ENCODE peak calls at places on chromosomes 13 and 19, in seven cellular contexts. G, J, F, E, O, M and V are unnamed samples.
A peak's percentile ranks its signal among the peaks of the same experiment; 100 is the strongest.

GRCh38 chr13:55560331-55560730 is 1580.4 kb upstream of the PRR20A start:
- DNase-seq in G (no peak), J (no peak), F (no peak), E (no peak), O (no peak), M (no peak), V (no peak)

GRCh38 chr13:100602472-100603142 is 14.0 kb upstream of the GGACT start:
- DNase-seq in G (no peak), J (no peak), F (no peak), E (no peak), O (no peak), M (no peak), V (no peak)

GRCh38 chr13:21336609-21337008 is 122.5 kb downstream of the ZDHHC20 start:
- DNase-seq in G (no peak), J (no peak), F (no peak), E (no peak), O (no peak), M (no peak), V (no peak)

GRCh38 chr19:34217952-34218817 is 36.2 kb upstream of the GARRE1 start:
- DNase-seq in G (peak; percentile 98), J (no peak), F (no peak), E (peak; percentile 97), O (no peak), M (no peak), V (peak; percentile 34)

GRCh38 chr19:9498183-9498902 is at the start of gene ZNF560:
- DNase-seq in G (peak; percentile 12), J (no peak), F (no peak), E (peak; percentile 21), O (peak; percentile 28), M (no peak), V (no peak)

GRCh38 chr13:62525652-62526051 is 1110.0 kb upstream of the PCDH20 start:
- DNase-seq in G (no peak), J (no peak), F (no peak), E (no peak), O (no peak), M (no peak), V (no peak)

GRCh38 chr13:28820099-28821051 is at the start of gene MTUS2:
- DNase-seq in G (no peak), J (no peak), F (no peak), E (no peak), O (peak; percentile 72), M (peak; percentile 15), V (no peak)

GRCh38 chr13:109465151-109465550 is 321.2 kb downstream of the IRS2 start:
- DNase-seq in G (peak; percentile 2), J (no peak), F (no peak), E (peak; percentile 57), O (no peak), M (no peak), V (no peak)

GRCh38 chr13:50493683-50494082 is 349.8 kb downstream of the DLEU7 start:
- DNase-seq in G (no peak), J (no peak), F (peak; percentile 0), E (no peak), O (no peak), M (no peak), V (no peak)

GRCh38 chr19:7515471-7516226 is at the start of gene ZNF358:
- DNase-seq in G (peak; percentile 46), J (peak; percentile 73), F (no peak), E (peak; percentile 51), O (peak; percentile 84), M (peak; percentile 78), V (peak; percentile 95)

GRCh38 chr13:51519839-51520238 is 64.4 kb upstream of the WDFY2 start:
- DNase-seq in G (peak; percentile 61), J (no peak), F (no peak), E (peak; percentile 77), O (no peak), M (no peak), V (no peak)

GRCh38 chr13:43516401-43516826 is 270.4 kb downstream of the ENOX1 start:
- DNase-seq in G (peak; percentile 58), J (no peak), F (no peak), E (peak; percentile 90), O (no peak), M (no peak), V (no peak)

GRCh38 chr19:1132625-1133383 is 29.0 kb downstream of the GPX4 start:
- DNase-seq in G (no peak), J (no peak), F (peak; percentile 38), E (peak; percentile 35), O (no peak), M (no peak), V (no peak)

GRCh38 chr13:23741879-23742510 is 147.2 kb downstream of the MIPEP start:
- DNase-seq in G (no peak), J (no peak), F (peak; percentile 29), E (peak; percentile 15), O (peak; percentile 66), M (peak; percentile 64), V (no peak)

GRCh38 chr19:18468517-18468916 is 30.6 kb upstream of the ISYNA1 start:
- DNase-seq in G (no peak), J (no peak), F (no peak), E (no peak), O (no peak), M (no peak), V (no peak)

GRCh38 chr13:107883561-107884175 is 331.7 kb downstream of the LIG4 start:
- DNase-seq in G (peak; percentile 93), J (no peak), F (no peak), E (no peak), O (no peak), M (no peak), V (no peak)

GRCh38 chr19:49591731-49592485 is 926 bp downstream of the PRR12 start:
- DNase-seq in G (peak; percentile 26), J (peak; percentile 38), F (peak; percentile 63), E (peak; percentile 37), O (peak; percentile 78), M (peak; percentile 40), V (peak; percentile 36)

GRCh38 chr13:45705936-45706335 is 3.8 kb downstream of the CBY2 start:
- DNase-seq in G (no peak), J (no peak), F (peak; percentile 5), E (no peak), O (no peak), M (no peak), V (peak; percentile 56)

GRCh38 chr19:4122480-4122879 is 1.4 kb downstream of the MAP2K2 start:
- DNase-seq in G (no peak), J (no peak), F (no peak), E (no peak), O (no peak), M (no peak), V (no peak)

GRCh38 chr19:46381746-46382345 is 31.5 kb downstream of the CCDC8 start:
- DNase-seq in G (no peak), J (no peak), F (no peak), E (no peak), O (peak; percentile 8), M (no peak), V (no peak)

GRCh38 chr13:37503287-37503686 is 95.3 kb downstream of the POSTN start:
- DNase-seq in G (no peak), J (no peak), F (no peak), E (no peak), O (no peak), M (no peak), V (no peak)

GRCh38 chr13:33017410-33017929 is 1.2 kb downstream of the KL start:
- DNase-seq in G (peak; percentile 6), J (peak; percentile 68), F (peak; percentile 30), E (peak; percentile 65), O (peak; percentile 49), M (peak; percentile 62), V (peak; percentile 81)

GRCh38 chr13:32415019-32415418 is 12.9 kb downstream of the N4BP2L1 start:
- DNase-seq in G (no peak), J (no peak), F (peak; percentile 20), E (peak; percentile 28), O (peak; percentile 65), M (peak; percentile 37), V (no peak)

GRCh38 chr19:30227661-30228112 is 144.5 kb upstream of the ZNF536 start:
- DNase-seq in G (peak; percentile 24), J (peak; percentile 39), F (peak; percentile 41), E (peak; percentile 12), O (peak; percentile 72), M (peak; percentile 89), V (peak; percentile 92)
- TF ChIP-seq CTCF in G (peak; percentile 41), J (peak; percentile 76), F (peak; percentile 61), E (no peak), O (peak; percentile 71), M (peak; percentile 69), V (peak; percentile 91)

GRCh38 chr13:35260316-35260715 is 216.2 kb downstream of the MAB21L1 start:
- DNase-seq in G (no peak), J (no peak), F (no peak), E (no peak), O (no peak), M (no peak), V (no peak)

GRCh38 chr13:35256459-35257148 is 219.9 kb downstream of the MAB21L1 start:
- DNase-seq in G (no peak), J (no peak), F (no peak), E (no peak), O (no peak), M (no peak), V (no peak)

GRCh38 chr13:35252536-35253205 is 223.8 kb downstream of the MAB21L1 start:
- DNase-seq in G (no peak), J (no peak), F (peak; percentile 1), E (no peak), O (peak; percentile 14), M (no peak), V (peak; percentile 1)

DNA sequence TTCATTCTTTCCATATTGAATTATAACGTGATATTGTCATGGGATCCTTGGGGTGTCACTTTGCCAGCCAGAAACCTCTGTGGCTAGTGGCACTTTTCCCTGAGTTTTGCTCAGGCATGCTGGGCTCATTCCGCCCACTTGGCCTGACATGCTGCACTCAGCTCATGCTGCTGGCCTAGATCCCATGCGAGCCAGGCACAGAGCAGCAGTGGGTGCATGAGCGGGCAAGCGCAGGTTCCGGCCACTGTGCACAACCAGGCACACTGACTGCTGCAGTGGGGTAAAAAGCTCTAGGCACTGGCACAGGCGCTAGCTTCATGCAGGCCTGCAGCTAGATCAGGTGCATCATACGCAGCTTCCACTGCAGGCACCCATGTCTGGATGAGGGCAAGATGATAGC is 221.2 kb downstream of the MAB21L1 start:
- DNase-seq in G (no peak), J (no peak), F (no peak), E (no peak), O (no peak), M (no peak), V (no peak)
- TF ChIP-seq CTCF in G (no peak), J (no peak), F (no peak), E (no peak), O (no peak), M (no peak), V (no peak)

DNA sequence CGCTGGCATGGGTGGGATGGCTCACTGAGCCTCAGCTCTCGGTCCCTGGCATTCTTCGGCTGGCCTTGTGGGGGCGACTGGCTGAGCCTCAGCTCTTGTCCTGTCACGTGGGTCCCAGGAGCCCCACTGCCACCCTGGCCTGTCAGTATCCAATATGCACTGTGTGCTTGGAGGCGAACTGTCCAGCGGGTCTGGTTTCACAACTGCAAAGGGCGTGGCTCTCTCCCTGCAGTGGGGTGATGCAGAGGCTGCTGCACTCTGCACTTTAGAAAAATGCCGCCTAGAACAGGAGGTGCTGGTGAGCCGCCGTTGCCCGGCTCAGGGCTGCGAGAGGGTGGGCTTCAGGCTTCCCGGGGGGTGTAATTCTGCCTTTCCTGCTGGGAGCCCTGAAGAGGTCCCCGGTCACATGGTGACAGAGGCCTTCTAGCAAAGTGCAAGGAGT is 17.0 kb upstream of the TMEM255B start:
- DNase-seq in G (peak; percentile 50), J (peak; percentile 67), F (no peak), E (peak; percentile 58), O (peak; percentile 63), M (peak; percentile 37), V (no peak)
- TF ChIP-seq CTCF in G (peak; percentile 16), J (no peak), F (no peak), E (peak; percentile 16), O (peak; percentile 58), M (no peak), V (no peak)

GRCh38 chr13:78759704-78760103 is 100.7 kb upstream of the OBI1 start:
- DNase-seq in G (no peak), J (no peak), F (no peak), E (no peak), O (no peak), M (no peak), V (no peak)
- TF ChIP-seq CTCF in G (no peak), J (no peak), F (peak; percentile 36), E (no peak), O (peak; percentile 40), M (no peak), V (no peak)